ENCODE peak calls at places on chromosomes 4 and X, in nine cellular contexts. Q, R, G, H, K, C, N, S and U are unnamed samples.

GRCh38 chrX:56233100-56233499 is 944 bp downstream of the KLF8 start:
- DNase-seq in Q (no peak), R (peak), G (no peak), H (no peak), K (peak), C (no peak), N (no peak), S (no peak), U (peak)

GRCh38 chr4:73729534-73730165 is 10.7 kb upstream of the CXCL8 start:
- DNase-seq in Q (no peak), R (peak), G (peak), H (peak), K (peak), C (peak), N (no peak), S (no peak), U (peak)

GRCh38 chr4:2962614-2963184 is 507 bp downstream of the NOP14 start:
- DNase-seq in Q (no peak), R (peak), G (peak), H (no peak), K (peak), C (no peak), N (no peak), S (peak), U (peak)

GRCh38 chr4:81031389-81032173 is 1.1 kb downstream of the BMP3 start:
- DNase-seq in Q (no peak), R (peak), G (peak), H (no peak), K (no peak), C (no peak), N (no peak), S (no peak), U (no peak)

GRCh38 chrX:103464071-103464773 is 55.1 kb downstream of the RAB40A start:
- DNase-seq in Q (no peak), R (peak), G (peak), H (peak), K (peak), C (no peak), N (no peak), S (no peak), U (peak)

GRCh38 chr4:48780867-48781219 is 764 bp upstream of the FRYL start:
- DNase-seq in Q (peak), R (no peak), G (no peak), H (no peak), K (peak), C (peak), N (peak), S (no peak), U (no peak)

GRCh38 chr4:69830529-69831269 is 29.2 kb downstream of the SULT1E1 start:
- DNase-seq in Q (no peak), R (no peak), G (no peak), H (peak), K (no peak), C (no peak), N (no peak), S (no peak), U (no peak)

GRCh38 chrX:49991718-49992117 is 69.3 kb downstream of the CLCN5 start:
- DNase-seq in Q (no peak), R (no peak), G (no peak), H (no peak), K (no peak), C (no peak), N (no peak), S (peak), U (no peak)

GRCh38 chr4:101345596-101346311 is 1.6 kb downstream of the PPP3CA start:
- DNase-seq in Q (peak), R (peak), G (peak), H (peak), K (peak), C (no peak), N (peak), S (peak), U (peak)

GRCh38 chr4:28225005-28225404 is 1364.4 kb downstream of the STIM2 start:
- DNase-seq in Q (no peak), R (no peak), G (peak), H (peak), K (no peak), C (no peak), N (no peak), S (no peak), U (peak)

GRCh38 chr4:125650557-125650956 is 335.8 kb downstream of the FAT4 start:
- DNase-seq in Q (no peak), R (no peak), G (no peak), H (no peak), K (no peak), C (no peak), N (no peak), S (no peak), U (no peak)

GRCh38 chr4:30753316-30753715 is 33.1 kb downstream of the PCDH7 start:
- DNase-seq in Q (no peak), R (no peak), G (no peak), H (no peak), K (no peak), C (no peak), N (no peak), S (no peak), U (no peak)

GRCh38 chrX:28946846-28947245 is 359.6 kb downstream of the IL1RAPL1 start:
- DNase-seq in Q (no peak), R (no peak), G (no peak), H (no peak), K (no peak), C (no peak), N (no peak), S (no peak), U (no peak)

GRCh38 chrX:137432609-137433008 is 133.3 kb upstream of the ZIC3 start:
- DNase-seq in Q (no peak), R (peak), G (peak), H (no peak), K (no peak), C (no peak), N (no peak), S (peak), U (no peak)